ENCODE peak calls at places on chromosomes 6 and 20, in ten cellular contexts. One of them, this sample, is unnamed.
A peak's percentile ranks its signal among the peaks of the same experiment; 100 is the strongest.

GRCh38 chr20:49850463-49851233 is 38.0 kb downstream of the SLC9A8 start:
- DNase-seq in CD8-positive, alpha-beta memory T cell: no peak
- DNase-seq in heart left ventricle: no peak
- DNase-seq in thoracic aorta: no peak
- DNase-seq in GM23248: no peak
- DNase-seq in tibial nerve: no peak
- DNase-seq in fibroblast of lung: no peak
- DNase-seq in adipocyte: peak; percentile 70
- DNase-seq in CD8-positive, alpha-beta T cell: no peak
- DNase-seq in GM23338: no peak
- DNase-seq in this sample: peak; percentile 49

GRCh38 chr6:132867055-132867454 is 52.7 kb downstream of the RPS12 start:
- DNase-seq in adipocyte: peak; percentile 36
- DNase-seq in heart left ventricle: no peak
- DNase-seq in CD8-positive, alpha-beta T cell: no peak
- DNase-seq in tibial nerve: no peak
- DNase-seq in GM23338: peak; percentile 51
- DNase-seq in GM23248: no peak
- DNase-seq in CD8-positive, alpha-beta memory T cell: no peak
- DNase-seq in thoracic aorta: no peak
- DNase-seq in fibroblast of lung: peak; percentile 9
- DNase-seq in this sample: no peak

GRCh38 chr6:37077459-37078296 is 72.2 kb downstream of the FGD2 start:
- DNase-seq in fibroblast of lung: peak; percentile 98
- DNase-seq in GM23248: peak; percentile 96
- DNase-seq in GM23338: peak; percentile 87
- DNase-seq in heart left ventricle: peak; percentile 77
- DNase-seq in CD8-positive, alpha-beta T cell: no peak
- DNase-seq in tibial nerve: peak; percentile 60
- DNase-seq in thoracic aorta: no peak
- DNase-seq in adipocyte: peak; percentile 98
- DNase-seq in CD8-positive, alpha-beta memory T cell: no peak
- DNase-seq in this sample: peak; percentile 77

GRCh38 chr6:145147559-145147958 is 587.8 kb downstream of the EPM2A start:
- DNase-seq in tibial nerve: no peak
- DNase-seq in adipocyte: peak; percentile 28
- DNase-seq in CD8-positive, alpha-beta memory T cell: no peak
- DNase-seq in thoracic aorta: no peak
- DNase-seq in CD8-positive, alpha-beta T cell: no peak
- DNase-seq in fibroblast of lung: peak; percentile 67
- DNase-seq in GM23338: no peak
- DNase-seq in GM23248: peak; percentile 67
- DNase-seq in heart left ventricle: no peak
- DNase-seq in this sample: no peak

GRCh38 chr6:29757701-29758293 is 34.6 kb downstream of the HLA-F start:
- DNase-seq in heart left ventricle: no peak
- DNase-seq in adipocyte: no peak
- DNase-seq in thoracic aorta: no peak
- DNase-seq in GM23248: no peak
- DNase-seq in tibial nerve: no peak
- DNase-seq in CD8-positive, alpha-beta memory T cell: no peak
- DNase-seq in CD8-positive, alpha-beta T cell: no peak
- DNase-seq in GM23338: peak; percentile 35
- DNase-seq in fibroblast of lung: no peak
- DNase-seq in this sample: no peak

GRCh38 chr6:72619883-72620696 is 1.8 kb upstream of the KCNQ5 start:
- DNase-seq in GM23248: peak; percentile 80
- DNase-seq in thoracic aorta: no peak
- DNase-seq in adipocyte: peak; percentile 62
- DNase-seq in GM23338: peak; percentile 46
- DNase-seq in fibroblast of lung: no peak
- DNase-seq in CD8-positive, alpha-beta T cell: peak; percentile 75
- DNase-seq in heart left ventricle: peak; percentile 24
- DNase-seq in tibial nerve: no peak
- DNase-seq in CD8-positive, alpha-beta memory T cell: peak; percentile 58
- DNase-seq in this sample: no peak

GRCh38 chr6:154932562-154933027 is 62.5 kb upstream of the TIAM2 start:
- DNase-seq in CD8-positive, alpha-beta memory T cell: no peak
- DNase-seq in heart left ventricle: no peak
- DNase-seq in fibroblast of lung: peak; percentile 42
- DNase-seq in CD8-positive, alpha-beta T cell: no peak
- DNase-seq in GM23338: peak; percentile 73
- DNase-seq in thoracic aorta: no peak
- DNase-seq in tibial nerve: no peak
- DNase-seq in GM23248: peak; percentile 73
- DNase-seq in adipocyte: peak; percentile 85
- DNase-seq in this sample: peak; percentile 77

GRCh38 chr6:112049051-112049799 is 4.7 kb upstream of the CCN6 start:
- DNase-seq in tibial nerve: no peak
- DNase-seq in CD8-positive, alpha-beta T cell: no peak
- DNase-seq in fibroblast of lung: no peak
- DNase-seq in thoracic aorta: no peak
- DNase-seq in heart left ventricle: no peak
- DNase-seq in CD8-positive, alpha-beta memory T cell: no peak
- DNase-seq in adipocyte: peak; percentile 8
- DNase-seq in GM23338: no peak
- DNase-seq in GM23248: peak; percentile 71
- DNase-seq in this sample: no peak

GRCh38 chr20:50436696-50437095 is 73.5 kb upstream of the PTPN1 start:
- DNase-seq in adipocyte: no peak
- DNase-seq in CD8-positive, alpha-beta memory T cell: no peak
- DNase-seq in GM23248: no peak
- DNase-seq in fibroblast of lung: no peak
- DNase-seq in thoracic aorta: no peak
- DNase-seq in CD8-positive, alpha-beta T cell: no peak
- DNase-seq in heart left ventricle: no peak
- DNase-seq in tibial nerve: no peak
- DNase-seq in GM23338: no peak
- DNase-seq in this sample: no peak

GRCh38 chr6:137389150-137389664 is 105.0 kb downstream of the OLIG3 start:
- DNase-seq in CD8-positive, alpha-beta T cell: peak; percentile 81
- DNase-seq in heart left ventricle: no peak
- DNase-seq in thoracic aorta: no peak
- DNase-seq in fibroblast of lung: no peak
- DNase-seq in tibial nerve: peak; percentile 18
- DNase-seq in GM23338: no peak
- DNase-seq in GM23248: no peak
- DNase-seq in CD8-positive, alpha-beta memory T cell: peak; percentile 75
- DNase-seq in adipocyte: peak; percentile 2
- DNase-seq in this sample: no peak

GRCh38 chr6:166419268-166419667 is 36.5 kb upstream of the MPC1 start:
- DNase-seq in adipocyte: no peak
- DNase-seq in CD8-positive, alpha-beta memory T cell: peak; percentile 62
- DNase-seq in fibroblast of lung: peak; percentile 52
- DNase-seq in tibial nerve: no peak
- DNase-seq in thoracic aorta: no peak
- DNase-seq in GM23338: no peak
- DNase-seq in heart left ventricle: no peak
- DNase-seq in CD8-positive, alpha-beta T cell: peak; percentile 75
- DNase-seq in GM23248: no peak
- DNase-seq in this sample: no peak

DNA sequence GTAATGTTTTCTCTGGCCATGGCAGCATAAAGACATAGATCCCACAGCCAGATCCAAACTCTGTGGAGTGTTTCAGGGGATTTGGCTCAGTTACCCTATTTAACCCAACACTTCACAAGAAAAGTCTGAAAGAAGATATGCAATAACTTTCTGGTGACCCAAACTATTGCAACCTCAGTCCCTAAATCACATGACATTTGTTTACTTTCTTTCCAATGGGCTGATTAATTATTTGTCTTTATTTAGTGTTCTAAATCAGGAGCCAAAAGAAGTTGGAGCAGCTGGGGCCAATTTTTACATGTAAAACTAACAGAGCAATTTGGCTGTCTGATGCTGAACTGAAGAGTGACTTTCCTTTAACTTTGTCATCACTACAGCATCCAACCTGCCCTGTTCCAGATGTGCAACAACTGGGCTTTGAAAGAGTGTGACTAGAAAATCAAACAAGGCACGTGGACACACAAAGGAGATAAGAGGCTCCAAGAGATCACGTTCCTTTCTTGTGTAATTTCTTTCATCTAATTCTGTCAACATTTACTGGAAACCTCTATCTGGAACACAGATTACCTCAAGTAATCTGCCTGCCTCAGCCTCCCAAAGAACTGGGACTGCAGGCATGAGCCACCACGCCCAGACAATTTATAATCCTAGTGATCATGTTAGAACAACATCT is 90.8 kb downstream of the TRMT11 start:
- DNase-seq in CD8-positive, alpha-beta memory T cell: no peak
- DNase-seq in adipocyte: no peak
- DNase-seq in tibial nerve: peak; percentile 12
- DNase-seq in CD8-positive, alpha-beta T cell: no peak
- DNase-seq in thoracic aorta: no peak
- DNase-seq in GM23248: no peak
- DNase-seq in GM23338: no peak
- DNase-seq in heart left ventricle: no peak
- DNase-seq in fibroblast of lung: peak; percentile 75
- DNase-seq in this sample: no peak
- H3K36me3 ChIP-seq in CD8-positive, alpha-beta memory T cell: no peaks in the 10 kb centered on the region
- H3K36me3 ChIP-seq in adipocyte: no peaks in the 10 kb centered on the region
- H3K36me3 ChIP-seq in tibial nerve: no peaks in the 10 kb centered on the region
- H3K36me3 ChIP-seq in CD8-positive, alpha-beta T cell: no peaks in the 10 kb centered on the region
- H3K36me3 ChIP-seq in thoracic aorta: no peaks in the 10 kb centered on the region
- H3K36me3 ChIP-seq in GM23248: no peaks in the 10 kb centered on the region
- H3K36me3 ChIP-seq in GM23338: no peaks in the 10 kb centered on the region
- H3K36me3 ChIP-seq in heart left ventricle: no peaks in the 10 kb centered on the region
- H3K36me3 ChIP-seq in fibroblast of lung: no peaks in the 10 kb centered on the region
- H3K36me3 ChIP-seq in this sample: no peaks in the 10 kb centered on the region

GRCh38 chr6:3732345-3733141 is 19.0 kb downstream of the PXDC1 start:
- DNase-seq in thoracic aorta: no peak
- DNase-seq in fibroblast of lung: peak; percentile 90
- DNase-seq in CD8-positive, alpha-beta memory T cell: peak; percentile 45
- DNase-seq in heart left ventricle: peak; percentile 72
- DNase-seq in CD8-positive, alpha-beta T cell: peak; percentile 58
- DNase-seq in tibial nerve: peak; percentile 74
- DNase-seq in GM23248: peak; percentile 96
- DNase-seq in GM23338: peak; percentile 91
- DNase-seq in adipocyte: peak; percentile 91
- DNase-seq in this sample: peak; percentile 74
- H3K36me3 ChIP-seq in thoracic aorta: peaks cover 62% of the 10 kb centered on the region
- H3K36me3 ChIP-seq in fibroblast of lung: peaks cover 31% of the 10 kb centered on the region
- H3K36me3 ChIP-seq in CD8-positive, alpha-beta memory T cell: no peaks in the 10 kb centered on the region
- H3K36me3 ChIP-seq in heart left ventricle: peaks cover under 1% of the 10 kb centered on the region
- H3K36me3 ChIP-seq in CD8-positive, alpha-beta T cell: no peaks in the 10 kb centered on the region
- H3K36me3 ChIP-seq in tibial nerve: no peaks in the 10 kb centered on the region
- H3K36me3 ChIP-seq in GM23248: peaks cover 64% of the 10 kb centered on the region
- H3K36me3 ChIP-seq in GM23338: no peaks in the 10 kb centered on the region
- H3K36me3 ChIP-seq in adipocyte: peaks cover 95% of the 10 kb centered on the region
- H3K36me3 ChIP-seq in this sample: peaks cover 99% of the 10 kb centered on the region

GRCh38 chr6:17785094-17785787 is 78.5 kb upstream of the NUP153 start:
- DNase-seq in adipocyte: no peak
- DNase-seq in CD8-positive, alpha-beta T cell: no peak
- DNase-seq in tibial nerve: no peak
- DNase-seq in thoracic aorta: no peak
- DNase-seq in heart left ventricle: no peak
- DNase-seq in GM23248: no peak
- DNase-seq in GM23338: peak; percentile 5
- DNase-seq in fibroblast of lung: no peak
- DNase-seq in CD8-positive, alpha-beta memory T cell: no peak
- DNase-seq in this sample: no peak
- H3K36me3 ChIP-seq in adipocyte: peaks cover 72% of the 10 kb centered on the region
- H3K36me3 ChIP-seq in CD8-positive, alpha-beta T cell: no peaks in the 10 kb centered on the region
- H3K36me3 ChIP-seq in tibial nerve: no peaks in the 10 kb centered on the region
- H3K36me3 ChIP-seq in thoracic aorta: peaks cover 48% of the 10 kb centered on the region
- H3K36me3 ChIP-seq in heart left ventricle: no peaks in the 10 kb centered on the region
- H3K36me3 ChIP-seq in GM23248: peaks cover 59% of the 10 kb centered on the region
- H3K36me3 ChIP-seq in GM23338: peaks cover 22% of the 10 kb centered on the region
- H3K36me3 ChIP-seq in fibroblast of lung: peaks cover 4% of the 10 kb centered on the region
- H3K36me3 ChIP-seq in CD8-positive, alpha-beta memory T cell: no peaks in the 10 kb centered on the region
- H3K36me3 ChIP-seq in this sample: peaks cover 59% of the 10 kb centered on the region

GRCh38 chr6:32183483-32184083 is 470 bp downstream of the AGER start:
- DNase-seq in GM23338: no peak
- DNase-seq in CD8-positive, alpha-beta memory T cell: no peak
- DNase-seq in GM23248: no peak
- DNase-seq in fibroblast of lung: no peak
- DNase-seq in tibial nerve: no peak
- DNase-seq in thoracic aorta: no peak
- DNase-seq in adipocyte: no peak
- DNase-seq in heart left ventricle: peak; percentile 57
- DNase-seq in CD8-positive, alpha-beta T cell: no peak
- DNase-seq in this sample: no peak

GRCh38 chr6:32182617-32183016 is 1.4 kb downstream of the AGER start:
- DNase-seq in tibial nerve: no peak
- DNase-seq in fibroblast of lung: no peak
- DNase-seq in GM23248: no peak
- DNase-seq in GM23338: no peak
- DNase-seq in CD8-positive, alpha-beta T cell: no peak
- DNase-seq in CD8-positive, alpha-beta memory T cell: no peak
- DNase-seq in adipocyte: no peak
- DNase-seq in thoracic aorta: no peak
- DNase-seq in heart left ventricle: no peak
- DNase-seq in this sample: no peak

GRCh38 chr6:32184084-32184640 is at the start of gene AGER:
- DNase-seq in heart left ventricle: no peak
- DNase-seq in thoracic aorta: no peak
- DNase-seq in CD8-positive, alpha-beta memory T cell: no peak
- DNase-seq in CD8-positive, alpha-beta T cell: no peak
- DNase-seq in adipocyte: no peak
- DNase-seq in GM23338: no peak
- DNase-seq in GM23248: no peak
- DNase-seq in tibial nerve: no peak
- DNase-seq in fibroblast of lung: no peak
- DNase-seq in this sample: no peak

GRCh38 chr6:32181890-32182529 is 2.0 kb downstream of the AGER start:
- DNase-seq in adipocyte: no peak
- DNase-seq in heart left ventricle: no peak
- DNase-seq in GM23248: no peak
- DNase-seq in GM23338: no peak
- DNase-seq in CD8-positive, alpha-beta T cell: peak; percentile 4
- DNase-seq in CD8-positive, alpha-beta memory T cell: no peak
- DNase-seq in thoracic aorta: no peak
- DNase-seq in fibroblast of lung: no peak
- DNase-seq in tibial nerve: no peak
- DNase-seq in this sample: no peak

GRCh38 chr6:32183030-32183429 is 1.0 kb downstream of the AGER start:
- DNase-seq in CD8-positive, alpha-beta T cell: no peak
- DNase-seq in adipocyte: no peak
- DNase-seq in heart left ventricle: no peak
- DNase-seq in fibroblast of lung: no peak
- DNase-seq in thoracic aorta: no peak
- DNase-seq in CD8-positive, alpha-beta memory T cell: no peak
- DNase-seq in GM23248: no peak
- DNase-seq in tibial nerve: no peak
- DNase-seq in GM23338: no peak
- DNase-seq in this sample: no peak
- H3K36me3 ChIP-seq in CD8-positive, alpha-beta T cell: peaks cover 33% of the 10 kb centered on the region
- H3K36me3 ChIP-seq in adipocyte: peaks cover 44% of the 10 kb centered on the region
- H3K36me3 ChIP-seq in heart left ventricle: no peaks in the 10 kb centered on the region
- H3K36me3 ChIP-seq in fibroblast of lung: peaks cover 15% of the 10 kb centered on the region
- H3K36me3 ChIP-seq in thoracic aorta: peaks cover 15% of the 10 kb centered on the region
- H3K36me3 ChIP-seq in CD8-positive, alpha-beta memory T cell: peaks cover 30% of the 10 kb centered on the region
- H3K36me3 ChIP-seq in GM23248: peaks cover 5% of the 10 kb centered on the region
- H3K36me3 ChIP-seq in tibial nerve: peaks cover 22% of the 10 kb centered on the region
- H3K36me3 ChIP-seq in GM23338: peaks cover 5% of the 10 kb centered on the region
- H3K36me3 ChIP-seq in this sample: peaks cover 55% of the 10 kb centered on the region

GRCh38 chr6:89750338-89750737 is 69.3 kb downstream of the MDN1 start:
- DNase-seq in CD8-positive, alpha-beta memory T cell: no peak
- DNase-seq in tibial nerve: no peak
- DNase-seq in GM23338: no peak
- DNase-seq in thoracic aorta: no peak
- DNase-seq in adipocyte: no peak
- DNase-seq in CD8-positive, alpha-beta T cell: no peak
- DNase-seq in heart left ventricle: no peak
- DNase-seq in fibroblast of lung: no peak
- DNase-seq in GM23248: no peak
- DNase-seq in this sample: no peak
- H3K36me3 ChIP-seq in CD8-positive, alpha-beta memory T cell: peaks cover 33% of the 10 kb centered on the region
- H3K36me3 ChIP-seq in tibial nerve: peaks cover 16% of the 10 kb centered on the region
- H3K36me3 ChIP-seq in GM23338: peaks cover 77% of the 10 kb centered on the region
- H3K36me3 ChIP-seq in thoracic aorta: peaks cover 44% of the 10 kb centered on the region
- H3K36me3 ChIP-seq in adipocyte: peaks cover 68% of the 10 kb centered on the region
- H3K36me3 ChIP-seq in CD8-positive, alpha-beta T cell: peaks cover 35% of the 10 kb centered on the region
- H3K36me3 ChIP-seq in heart left ventricle: no peaks in the 10 kb centered on the region
- H3K36me3 ChIP-seq in fibroblast of lung: no peaks in the 10 kb centered on the region
- H3K36me3 ChIP-seq in GM23248: peaks cover 17% of the 10 kb centered on the region
- H3K36me3 ChIP-seq in this sample: peaks cover 63% of the 10 kb centered on the region

This sample was measured in SJSA1.